ENCODE peak calls at places on chromosomes 12 and 14, in four cellular contexts. I is skeletal muscle cell, Y is endothelial cell, R is caudate nucleus. X is an unnamed sample.
A peak's percentile ranks its signal among the peaks of the same experiment; 100 is the strongest.

GRCh38 chr12:46959484-46959883 is 119.9 kb upstream of the PCED1B start:
- DNase-seq in I (peak; percentile 93), Y (no peak), R (no peak), X (no peak)

GRCh38 chr12:40733871-40734270 is 41.6 kb downstream of the CNTN1 start:
- DNase-seq in I (no peak), Y (no peak), R (no peak), X (no peak)

GRCh38 chr12:69123909-69124638 is 115.3 kb upstream of the CPSF6 start:
- DNase-seq in I (no peak), Y (no peak), R (no peak), X (no peak)

GRCh38 chr12:62629413-62629812 is 162.8 kb downstream of the MON2 start:
- DNase-seq in I (no peak), Y (no peak), R (no peak), X (no peak)

GRCh38 chr14:80108430-80108829 is 102.9 kb downstream of the DIO2 start:
- DNase-seq in I (no peak), Y (no peak), R (no peak), X (no peak)

GRCh38 chr12:109870648-109871047 is 9.7 kb downstream of the GLTP start:
- DNase-seq in I (no peak), Y (no peak), R (no peak), X (no peak)

GRCh38 chr14:80233489-80233888 is 22.2 kb upstream of the DIO2 start:
- DNase-seq in I (no peak), Y (no peak), R (no peak), X (no peak)

GRCh38 chr14:96368534-96368933 is 5.2 kb downstream of the GSKIP start:
- DNase-seq in I (no peak), Y (no peak), R (no peak), X (no peak)

GRCh38 chr12:71746983-71747611 is 7.6 kb upstream of the RAB21 start:
- DNase-seq in I (peak; percentile 30), Y (peak; percentile 49), R (no peak), X (no peak)

GRCh38 chr12:91109148-91109564 is 2.1 kb downstream of the LUM start:
- DNase-seq in I (peak; percentile 72), Y (peak; percentile 78), R (no peak), X (no peak)

GRCh38 chr12:77204055-77204454 is 138.7 kb upstream of the E2F7 start:
- DNase-seq in I (no peak), Y (no peak), R (no peak), X (no peak)

GRCh38 chr12:43282106-43282505 is 269.9 kb downstream of the ADAMTS20 start:
- DNase-seq in I (no peak), Y (no peak), R (no peak), X (no peak)

GRCh38 chr14:24397639-24398297 is 1.0 kb upstream of the NYNRIN start:
- DNase-seq in I (no peak), Y (no peak), R (no peak), X (no peak)

GRCh38 chr12:12592930-12593329 is 18.7 kb upstream of the CREBL2 start:
- DNase-seq in I (no peak), Y (no peak), R (no peak), X (no peak)

GRCh38 chr14:72788255-72788654 is 105.6 kb downstream of the DPF3 start:
- DNase-seq in I (no peak), Y (no peak), R (no peak), X (no peak)

GRCh38 chr12:51893786-51894185 is 5.9 kb downstream of the ANKRD33 start:
- DNase-seq in I (no peak), Y (no peak), R (no peak), X (no peak)

GRCh38 chr12:79688376-79689040 is 2.3 kb downstream of the PAWR start:
- DNase-seq in I (no peak), Y (no peak), R (no peak), X (no peak)

GRCh38 chr12:124581299-124581698 is 13.9 kb upstream of the NCOR2 start:
- DNase-seq in I (no peak), Y (no peak), R (no peak), X (no peak)

GRCh38 chr14:36971263-36971855 is 201.0 kb downstream of the SLC25A21 start:
- DNase-seq in I (no peak), Y (no peak), R (no peak), X (no peak)

GRCh38 chr14:77761205-77761931 is 412 bp upstream of the SNW1 start:
- DNase-seq in I (peak; percentile 79), Y (peak; percentile 53), R (no peak), X (no peak)

GRCh38 chr12:15563683-15564082 is 225.5 kb downstream of the EPS8 start:
- DNase-seq in I (peak; percentile 51), Y (no peak), R (no peak), X (no peak)

GRCh38 chr12:108568653-108569154 is 6.3 kb downstream of the ISCU start:
- DNase-seq in I (no peak), Y (no peak), R (no peak), X (no peak)

GRCh38 chr14:105418269-105419054 is 1.2 kb upstream of the MTA1 start:
- DNase-seq in I (no peak), Y (no peak), R (no peak), X (peak; percentile 22)

GRCh38 chr12:113016796-113017195 is 38.5 kb downstream of the OAS2 start:
- DNase-seq in I (no peak), Y (no peak), R (no peak), X (no peak)

GRCh38 chr12:58965568-58965967 is 45.3 kb upstream of the LRIG3 start:
- DNase-seq in I (no peak), Y (no peak), R (no peak), X (no peak)

GRCh38 chr12:124157416-124157815 is 137.5 kb upstream of the RFLNA start:
- DNase-seq in I (no peak), Y (no peak), R (no peak), X (no peak)

GRCh38 chr14:76729195-76729594 is 32.1 kb upstream of the VASH1 start:
- DNase-seq in I (no peak), Y (no peak), R (no peak), X (no peak)

GRCh38 chr12:40055227-40055579 is 50.7 kb downstream of the SLC2A13 start:
- DNase-seq in I (no peak), Y (no peak), R (no peak), X (no peak)

GRCh38 chr14:51609987-51610283 is 41.8 kb upstream of the FRMD6 start:
- DNase-seq in I (no peak), Y (no peak), R (no peak), X (no peak)

GRCh38 chr12:41011939-41012338 is 176.2 kb upstream of the PDZRN4 start:
- DNase-seq in I (no peak), Y (no peak), R (no peak), X (no peak)

GRCh38 chr12:14950982-14951746 is 10.2 kb downstream of the ARHGDIB start:
- DNase-seq in I (no peak), Y (no peak), R (no peak), X (no peak)

GRCh38 chr12:1744932-1745331 is 54.1 kb downstream of the ADIPOR2 start:
- DNase-seq in I (no peak), Y (no peak), R (no peak), X (no peak)

GRCh38 chr14:94368956-94369355 is 19.4 kb downstream of the SERPINA1 start:
- DNase-seq in I (no peak), Y (no peak), R (no peak), X (no peak)

X was measured in frontal cortex.